ENCODE peak calls at places on chromosomes 4 and X, in nine cellular contexts. One of them, this sample, is unnamed.

GRCh38 chr4:27692098-27692679 is 831.5 kb downstream of the STIM2 start:
- DNase-seq in hepatic stellate cell: peak; percentile 3
- DNase-seq in HuH-7.5: no peak
- DNase-seq in fibroblast of gingiva: no peak
- DNase-seq in pons: peak; percentile 44
- DNase-seq in lung: no peak
- DNase-seq in effector CD8-positive, alpha-beta T cell: no peak
- DNase-seq in T-helper 9 cell: no peak
- DNase-seq in ACHN: peak; percentile 55
- DNase-seq in this sample: peak; percentile 3

GRCh38 chr4:124697441-124697840 is 15.1 kb downstream of the ANKRD50 start:
- DNase-seq in hepatic stellate cell: no peak
- DNase-seq in HuH-7.5: no peak
- DNase-seq in fibroblast of gingiva: no peak
- DNase-seq in pons: no peak
- DNase-seq in lung: no peak
- DNase-seq in effector CD8-positive, alpha-beta T cell: no peak
- DNase-seq in T-helper 9 cell: no peak
- DNase-seq in ACHN: no peak
- DNase-seq in this sample: no peak

GRCh38 chrX:85859426-85859825 is 187.9 kb downstream of the CHM start:
- DNase-seq in hepatic stellate cell: no peak
- DNase-seq in HuH-7.5: no peak
- DNase-seq in fibroblast of gingiva: no peak
- DNase-seq in pons: no peak
- DNase-seq in lung: no peak
- DNase-seq in effector CD8-positive, alpha-beta T cell: no peak
- DNase-seq in T-helper 9 cell: no peak
- DNase-seq in ACHN: no peak
- DNase-seq in this sample: no peak

GRCh38 chr4:186074189-186074588 is 5.2 kb downstream of the TLR3 start:
- DNase-seq in hepatic stellate cell: no peak
- DNase-seq in HuH-7.5: no peak
- DNase-seq in fibroblast of gingiva: no peak
- DNase-seq in pons: peak; percentile 84
- DNase-seq in lung: peak; percentile 70
- DNase-seq in effector CD8-positive, alpha-beta T cell: no peak
- DNase-seq in T-helper 9 cell: no peak
- DNase-seq in ACHN: no peak
- DNase-seq in this sample: no peak

GRCh38 chr4:99219072-99219471 is at the start of gene ADH6:
- DNase-seq in hepatic stellate cell: no peak
- DNase-seq in HuH-7.5: peak; percentile 19
- DNase-seq in fibroblast of gingiva: no peak
- DNase-seq in pons: no peak
- DNase-seq in lung: no peak
- DNase-seq in effector CD8-positive, alpha-beta T cell: no peak
- DNase-seq in T-helper 9 cell: no peak
- DNase-seq in ACHN: peak; percentile 15
- DNase-seq in this sample: no peak

GRCh38 chr4:155960522-155960921 is 6.9 kb upstream of the CTSO start:
- DNase-seq in hepatic stellate cell: no peak
- DNase-seq in HuH-7.5: no peak
- DNase-seq in fibroblast of gingiva: peak; percentile 83
- DNase-seq in pons: peak; percentile 45
- DNase-seq in lung: no peak
- DNase-seq in effector CD8-positive, alpha-beta T cell: no peak
- DNase-seq in T-helper 9 cell: no peak
- DNase-seq in ACHN: no peak
- DNase-seq in this sample: peak; percentile 79

GRCh38 chr4:170674176-170674575 is 584.4 kb upstream of the AADAT start:
- DNase-seq in hepatic stellate cell: no peak
- DNase-seq in HuH-7.5: no peak
- DNase-seq in fibroblast of gingiva: no peak
- DNase-seq in pons: no peak
- DNase-seq in lung: no peak
- DNase-seq in effector CD8-positive, alpha-beta T cell: no peak
- DNase-seq in T-helper 9 cell: no peak
- DNase-seq in ACHN: no peak
- DNase-seq in this sample: no peak

GRCh38 chrX:40434947-40435346 is 145.8 kb upstream of the ATP6AP2 start:
- DNase-seq in hepatic stellate cell: no peak
- DNase-seq in HuH-7.5: no peak
- DNase-seq in fibroblast of gingiva: peak; percentile 1
- DNase-seq in pons: peak; percentile 82
- DNase-seq in lung: no peak
- DNase-seq in effector CD8-positive, alpha-beta T cell: no peak
- DNase-seq in T-helper 9 cell: no peak
- DNase-seq in ACHN: no peak
- DNase-seq in this sample: peak; percentile 62

GRCh38 chr4:183716302-183716701 is 57.2 kb downstream of the TRAPPC11 start:
- DNase-seq in hepatic stellate cell: no peak
- DNase-seq in HuH-7.5: no peak
- DNase-seq in fibroblast of gingiva: no peak
- DNase-seq in pons: no peak
- DNase-seq in lung: no peak
- DNase-seq in effector CD8-positive, alpha-beta T cell: no peak
- DNase-seq in T-helper 9 cell: no peak
- DNase-seq in ACHN: no peak
- DNase-seq in this sample: no peak

GRCh38 chrX:39724544-39724943 is 373.2 kb downstream of the BCOR start:
- DNase-seq in hepatic stellate cell: no peak
- DNase-seq in HuH-7.5: no peak
- DNase-seq in fibroblast of gingiva: no peak
- DNase-seq in pons: no peak
- DNase-seq in lung: no peak
- DNase-seq in effector CD8-positive, alpha-beta T cell: no peak
- DNase-seq in T-helper 9 cell: no peak
- DNase-seq in ACHN: no peak
- DNase-seq in this sample: no peak